ENCODE peak calls at places on chromosomes 13 and 19, in four cellular contexts. Y is endothelial cell of umbilical vein, A is mammary epithelial cell, W is Karpas-422. R is an unnamed sample.

GRCh38 chr19:2726904-2727639 is 5.9 kb upstream of the DIRAS1 start:
- DNase-seq in W (no peak), A (no peak), Y (no peak), R (no peak)

GRCh38 chr13:109144693-109145437 is 515.5 kb downstream of the MYO16 start:
- DNase-seq in W (no peak), Y (no peak), A (peak; percentile 36), R (no peak)

GRCh38 chr19:34173145-34173956 is 1.0 kb downstream of the LSM14A start:
- DNase-seq in W (peak; percentile 72), A (peak; percentile 70), Y (peak; percentile 73), R (peak; percentile 64)

GRCh38 chr19:58498316-58499020 is 13.3 kb downstream of the SLC27A5 start:
- DNase-seq in W (no peak), Y (no peak), A (no peak), R (peak; percentile 5)

GRCh38 chr19:19871932-19872331 is 6.2 kb downstream of the ZNF253 start:
- DNase-seq in W (no peak), Y (no peak), A (no peak), R (no peak)

GRCh38 chr19:1112254-1113208 is 8.7 kb downstream of the GPX4 start:
- DNase-seq in W (no peak), A (no peak), Y (no peak), R (no peak)

GRCh38 chr19:29687244-29687896 is 22.1 kb downstream of the PLEKHF1 start:
- DNase-seq in W (no peak), Y (no peak), A (peak; percentile 78), R (no peak)

GRCh38 chr13:45370922-45371406 is 30.0 kb upstream of the TPT1 start:
- DNase-seq in A (no peak), W (peak; percentile 79), Y (peak; percentile 66), R (peak; percentile 83)

GRCh38 chr13:39415003-39415402 is 188.0 kb downstream of the LHFPL6 start:
- DNase-seq in A (no peak), Y (peak; percentile 97), W (no peak), R (no peak)

GRCh38 chr13:87122551-87122950 is 548.6 kb upstream of the SLITRK5 start:
- DNase-seq in A (peak; percentile 32), W (no peak), Y (no peak), R (no peak)

GRCh38 chr19:14409157-14410053 is 9.7 kb downstream of the DDX39A start:
- DNase-seq in W (no peak), Y (no peak), A (no peak), R (no peak)

GRCh38 chr13:24747248-24748151 is 16.5 kb upstream of the RNF17 start:
- DNase-seq in Y (peak; percentile 12), A (peak; percentile 40), W (no peak), R (peak; percentile 40)

GRCh38 chr19:46014534-46014933 is 8.3 kb downstream of the PGLYRP1 start:
- DNase-seq in A (no peak), W (no peak), Y (no peak), R (no peak)

GRCh38 chr19:39546599-39546998 is 6.6 kb upstream of the EID2 start:
- DNase-seq in Y (no peak), W (no peak), A (peak; percentile 21), R (no peak)

GRCh38 chr19:16365300-16365996 is 40.8 kb downstream of the KLF2 start:
- DNase-seq in W (no peak), Y (no peak), A (no peak), R (peak; percentile 12)

GRCh38 chr19:49506575-49507105 is 5.8 kb upstream of the FCGRT start:
- DNase-seq in Y (peak; percentile 64), W (peak; percentile 95), A (peak; percentile 52), R (peak; percentile 79)

GRCh38 chr13:103101902-103102301 is 35.7 kb upstream of the SLC10A2 start:
- DNase-seq in A (peak; percentile 5), W (no peak), Y (no peak), R (no peak)

GRCh38 chr13:113179374-113180230 is 21.2 kb downstream of the PROZ start:
- DNase-seq in W (no peak), Y (no peak), A (no peak), R (no peak)

GRCh38 chr19:952680-953500 is 27.1 kb downstream of the ARID3A start:
- DNase-seq in W (no peak), Y (no peak), A (no peak), R (peak; percentile 92)

GRCh38 chr13:30088312-30088855 is 219.0 kb downstream of the KATNAL1 start:
- DNase-seq in Y (no peak), W (no peak), A (no peak), R (no peak)

GRCh38 chr13:80705371-80706163 is 364.6 kb upstream of the SPRY2 start:
- DNase-seq in A (no peak), Y (no peak), W (no peak), R (no peak)

GRCh38 chr19:54551950-54552912 is 21.4 kb upstream of the LILRA2 start:
- DNase-seq in W (no peak), Y (no peak), A (no peak), R (no peak)

GRCh38 chr19:12838182-12838890 is at the start of gene MAST1:
- DNase-seq in W (peak; percentile 85), Y (no peak), A (no peak), R (peak; percentile 83)

GRCh38 chr19:51742736-51743288 is 8.9 kb downstream of the FPR1 start:
- DNase-seq in A (peak; percentile 87), Y (no peak), W (no peak), R (no peak)

GRCh38 chr19:46571495-46571894 is 29.6 kb upstream of the CALM3 start:
- DNase-seq in W (peak; percentile 49), A (peak; percentile 16), Y (no peak), R (peak; percentile 24)

GRCh38 chr13:113064534-113065405 is 40.8 kb upstream of the F7 start:
- DNase-seq in A (peak; percentile 8), W (no peak), Y (no peak), R (no peak)

GRCh38 chr19:28445826-28446225 is 767.1 kb downstream of the UQCRFS1 start:
- DNase-seq in Y (no peak), A (no peak), W (no peak), R (no peak)

GRCh38 chr19:41323430-41324125 is 13.6 kb downstream of the CCDC97 start:
- DNase-seq in Y (peak; percentile 98), A (no peak), W (no peak), R (peak; percentile 88)

GRCh38 chr13:32316030-32316344 is 679 bp downstream of the BRCA2 start:
- DNase-seq in Y (no peak), W (no peak), A (no peak), R (no peak)

GRCh38 chr19:412356-413355 is 3.7 kb upstream of the C2CD4C start:
- DNase-seq in Y (no peak), A (no peak), W (no peak), R (peak; percentile 67)

GRCh38 chr13:40494932-40495619 is 171.4 kb downstream of the FOXO1 start:
- DNase-seq in W (no peak), A (no peak), Y (no peak), R (no peak)

GRCh38 chr19:50492303-50493052 is 15.8 kb upstream of the GARIN5A start:
- DNase-seq in Y (no peak), W (peak; percentile 80), A (no peak), R (no peak)

GRCh38 chr13:81171065-81171647 is 830.2 kb upstream of the SPRY2 start:
- DNase-seq in W (peak; percentile 69), Y (peak; percentile 32), A (peak; percentile 3), R (peak; percentile 16)

GRCh38 chr13:84896128-84896527 is 903.1 kb downstream of the SLITRK6 start:
- DNase-seq in A (peak; percentile 42), W (peak; percentile 93), Y (peak; percentile 46), R (peak; percentile 58)

GRCh38 chr13:25836709-25837316 is 215.0 kb downstream of the SHISA2 start:
- DNase-seq in W (no peak), A (peak; percentile 95), Y (no peak), R (no peak)

GRCh38 chr13:25827986-25828385 is 223.8 kb downstream of the SHISA2 start:
- DNase-seq in W (no peak), A (no peak), Y (no peak), R (no peak)

GRCh38 chr13:25839356-25839755 is 212.5 kb downstream of the SHISA2 start:
- DNase-seq in Y (no peak), W (no peak), A (no peak), R (no peak)

DNA sequence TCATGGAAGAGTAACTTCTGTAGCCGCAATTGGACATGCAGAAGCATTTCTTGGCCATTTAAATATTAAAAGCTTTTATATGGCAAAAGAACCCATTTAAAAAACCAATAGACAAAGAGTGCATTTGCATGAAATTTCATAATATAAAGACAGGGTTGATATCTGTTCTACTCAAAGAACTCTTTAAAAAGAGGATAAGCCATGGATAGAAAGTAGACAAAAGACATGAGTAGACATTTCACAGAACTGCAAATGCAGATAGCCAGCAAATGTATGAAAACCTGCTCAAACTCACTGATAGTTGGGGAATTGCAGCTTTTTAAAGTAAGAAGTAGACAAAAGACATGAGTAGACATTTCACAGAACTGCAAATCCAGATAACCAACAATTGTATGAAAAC is 218.1 kb downstream of the SHISA2 start:
- DNase-seq in Y (no peak), W (no peak), A (no peak), R (no peak)
- H2AFZ ChIP-seq in Y (no peak overlapping the region), W (no peak overlapping the region), A (no peak overlapping the region), R (no peak overlapping the region)

GRCh38 chr13:34257980-34258379 is 440.0 kb downstream of the RFC3 start:
- DNase-seq in W (peak; percentile 78), Y (no peak), A (no peak), R (no peak)
- H3K4me2 ChIP-seq in W (peak overlapping the region; percentile 51), Y (no peak overlapping the region), A (no peak overlapping the region), R (no peak overlapping the region)

GRCh38 chr19:5558101-5558621 is 9.6 kb downstream of the TINCR start:
- DNase-seq in Y (no peak), W (no peak), A (peak; percentile 74), R (no peak)
- H4K20me1 ChIP-seq in Y (no peaks in the 10 kb centered on the region), W (no peaks in the 10 kb centered on the region), A (no peaks in the 10 kb centered on the region), R (no peaks in the 10 kb centered on the region)

GRCh38 chr19:44645407-44646048 is 1.8 kb downstream of the PVR start:
- DNase-seq in A (no peak), W (no peak), Y (no peak), R (no peak)

GRCh38 chr19:44641866-44642265 is 1.8 kb upstream of the PVR start:
- DNase-seq in Y (no peak), A (no peak), W (no peak), R (no peak)

GRCh38 chr19:44644391-44645016 is 794 bp downstream of the PVR start:
- DNase-seq in W (no peak), A (peak; percentile 63), Y (peak; percentile 55), R (peak; percentile 70)

GRCh38 chr19:44642375-44642774 is 1.3 kb upstream of the PVR start:
- DNase-seq in W (no peak), Y (no peak), A (no peak), R (no peak)

GRCh38 chr19:44643605-44644390 is at the start of gene PVR:
- DNase-seq in W (no peak), A (peak; percentile 79), Y (peak; percentile 83), R (peak; percentile 93)
- H2AFZ ChIP-seq in W (no peak within 1 kb of the TSS), A (peak within 1 kb of the TSS; percentile 93), Y (peak within 1 kb of the TSS; percentile 47), R (peak within 1 kb of the TSS; percentile 54)

GRCh38 chr19:44141191-44142013 is at the start of gene ZNF234:
- DNase-seq in Y (peak; percentile 83), W (peak; percentile 77), A (peak; percentile 71), R (peak; percentile 87)

GRCh38 chr19:44142014-44142523 is 715 bp downstream of the ZNF234 start:
- DNase-seq in W (no peak), Y (peak; percentile 36), A (peak; percentile 27), R (peak; percentile 16)
- H3K4me2 ChIP-seq in W (peak overlapping the region; percentile 56), Y (peak overlapping the region; percentile 82), A (peak overlapping the region; percentile 79), R (peak overlapping the region; percentile 92)

R was measured in hepatocyte.